ENCODE peak calls at places on chromosomes 6 and 20, in ten cellular contexts. One of them, this sample, is unnamed. For H3K4me1, the result is how much of the 10 kb centered on the place peaks cover.

GRCh38 chr6:16092140-16092539 is 36.7 kb upstream of the MYLIP start:
- DNase-seq in A549: no peak
- DNase-seq in heart left ventricle: no peak
- DNase-seq in CD8-positive, alpha-beta T cell: no peak
- DNase-seq in stomach: no peak
- DNase-seq in hepatocyte: no peak
- DNase-seq in colonic mucosa: no peak
- DNase-seq in fibroblast of lung: no peak
- DNase-seq in HCT116: no peak
- DNase-seq in Peyer's patch: no peak
- DNase-seq in this sample: no peak

GRCh38 chr20:25017257-25017803 is 24.8 kb upstream of the APMAP start:
- DNase-seq in A549: no peak
- DNase-seq in heart left ventricle: no peak
- DNase-seq in CD8-positive, alpha-beta T cell: no peak
- DNase-seq in stomach: peak
- DNase-seq in hepatocyte: peak
- DNase-seq in colonic mucosa: peak
- DNase-seq in fibroblast of lung: no peak
- DNase-seq in HCT116: no peak
- DNase-seq in Peyer's patch: peak
- DNase-seq in this sample: peak

GRCh38 chr6:55980627-55981211 is 105.3 kb upstream of the BMP5 start:
- DNase-seq in A549: peak
- DNase-seq in heart left ventricle: no peak
- DNase-seq in CD8-positive, alpha-beta T cell: no peak
- DNase-seq in stomach: no peak
- DNase-seq in hepatocyte: peak
- DNase-seq in colonic mucosa: peak
- DNase-seq in fibroblast of lung: peak
- DNase-seq in HCT116: peak
- DNase-seq in Peyer's patch: no peak
- DNase-seq in this sample: no peak

GRCh38 chr6:3808759-3809514 is 40.2 kb upstream of the FAM50B start:
- DNase-seq in A549: peak
- DNase-seq in heart left ventricle: no peak
- DNase-seq in CD8-positive, alpha-beta T cell: no peak
- DNase-seq in stomach: peak
- DNase-seq in hepatocyte: peak
- DNase-seq in colonic mucosa: no peak
- DNase-seq in fibroblast of lung: peak
- DNase-seq in HCT116: peak
- DNase-seq in Peyer's patch: no peak
- DNase-seq in this sample: no peak

GRCh38 chr20:47421076-47421475 is 64.6 kb upstream of the ZMYND8 start:
- DNase-seq in A549: no peak
- DNase-seq in heart left ventricle: no peak
- DNase-seq in CD8-positive, alpha-beta T cell: no peak
- DNase-seq in stomach: no peak
- DNase-seq in hepatocyte: no peak
- DNase-seq in colonic mucosa: no peak
- DNase-seq in fibroblast of lung: no peak
- DNase-seq in HCT116: no peak
- DNase-seq in Peyer's patch: no peak
- DNase-seq in this sample: no peak

GRCh38 chr6:16527691-16528090 is 233.6 kb downstream of the ATXN1 start:
- DNase-seq in A549: no peak
- DNase-seq in heart left ventricle: no peak
- DNase-seq in CD8-positive, alpha-beta T cell: no peak
- DNase-seq in stomach: no peak
- DNase-seq in hepatocyte: no peak
- DNase-seq in colonic mucosa: no peak
- DNase-seq in fibroblast of lung: no peak
- DNase-seq in HCT116: no peak
- DNase-seq in Peyer's patch: no peak
- DNase-seq in this sample: no peak

GRCh38 chr6:2783188-2783957 is 18.2 kb downstream of the WRNIP1 start:
- DNase-seq in A549: no peak
- DNase-seq in heart left ventricle: no peak
- DNase-seq in CD8-positive, alpha-beta T cell: no peak
- DNase-seq in stomach: no peak
- DNase-seq in hepatocyte: no peak
- DNase-seq in colonic mucosa: peak
- DNase-seq in fibroblast of lung: no peak
- DNase-seq in HCT116: no peak
- DNase-seq in Peyer's patch: no peak
- DNase-seq in this sample: no peak

GRCh38 chr6:71290611-71291010 is 2.0 kb downstream of the OGFRL1 start:
- DNase-seq in A549: no peak
- DNase-seq in heart left ventricle: no peak
- DNase-seq in CD8-positive, alpha-beta T cell: no peak
- DNase-seq in stomach: no peak
- DNase-seq in hepatocyte: no peak
- DNase-seq in colonic mucosa: no peak
- DNase-seq in fibroblast of lung: no peak
- DNase-seq in HCT116: no peak
- DNase-seq in Peyer's patch: no peak
- DNase-seq in this sample: no peak

GRCh38 chr20:57872816-57873409 is 163.1 kb upstream of the PMEPA1 start:
- DNase-seq in A549: no peak
- DNase-seq in heart left ventricle: no peak
- DNase-seq in CD8-positive, alpha-beta T cell: no peak
- DNase-seq in stomach: no peak
- DNase-seq in hepatocyte: no peak
- DNase-seq in colonic mucosa: no peak
- DNase-seq in fibroblast of lung: no peak
- DNase-seq in HCT116: no peak
- DNase-seq in Peyer's patch: no peak
- DNase-seq in this sample: no peak

GRCh38 chr6:2158596-2159271 is 86.7 kb downstream of the GMDS start:
- DNase-seq in A549: peak
- DNase-seq in heart left ventricle: no peak
- DNase-seq in CD8-positive, alpha-beta T cell: no peak
- DNase-seq in stomach: no peak
- DNase-seq in hepatocyte: peak
- DNase-seq in colonic mucosa: no peak
- DNase-seq in fibroblast of lung: peak
- DNase-seq in HCT116: peak
- DNase-seq in Peyer's patch: no peak
- DNase-seq in this sample: no peak

DNA sequence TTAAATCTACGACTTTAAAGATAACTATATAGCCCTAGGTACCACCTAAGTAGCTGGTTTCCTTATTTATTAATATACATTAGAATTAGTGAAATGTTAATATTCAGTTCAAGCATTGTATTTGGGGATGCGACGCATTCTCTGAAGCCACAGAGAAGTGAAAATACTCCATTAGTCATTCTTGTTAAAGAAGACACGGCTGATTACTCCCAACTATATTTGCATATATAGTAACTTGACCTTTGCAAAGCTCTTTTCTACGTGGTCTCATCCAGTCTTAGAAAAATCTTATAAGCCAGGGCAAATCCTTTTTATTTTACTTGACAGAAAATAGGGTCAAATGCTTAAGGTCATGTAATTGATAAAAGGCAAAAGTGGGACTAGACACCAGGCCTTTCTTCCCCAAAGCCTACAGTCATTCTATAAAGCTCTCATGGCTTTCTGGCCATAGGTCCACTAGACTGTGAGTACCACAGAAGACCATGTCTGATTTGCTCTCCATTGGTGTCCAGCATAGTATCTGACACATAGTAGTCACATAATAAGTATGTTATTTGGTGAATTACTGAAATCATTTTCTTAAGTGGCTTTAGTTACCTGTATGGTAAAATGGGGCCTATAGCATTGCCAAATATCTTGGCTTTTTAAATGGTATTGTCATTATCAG is 11.3 kb downstream of the ZHX3 start:
- DNase-seq in A549: no peak
- DNase-seq in heart left ventricle: no peak
- DNase-seq in CD8-positive, alpha-beta T cell: no peak
- DNase-seq in stomach: no peak
- DNase-seq in hepatocyte: no peak
- DNase-seq in colonic mucosa: no peak
- DNase-seq in fibroblast of lung: no peak
- DNase-seq in HCT116: no peak
- DNase-seq in Peyer's patch: no peak
- DNase-seq in this sample: no peak
- H3K4me3 ChIP-seq in A549: no peak
- H3K4me3 ChIP-seq in heart left ventricle: no peak
- H3K4me3 ChIP-seq in CD8-positive, alpha-beta T cell: no peak
- H3K4me3 ChIP-seq in stomach: no peak
- H3K4me3 ChIP-seq in hepatocyte: no peak
- H3K4me3 ChIP-seq in colonic mucosa: no peak
- H3K4me3 ChIP-seq in fibroblast of lung: no peak
- H3K4me3 ChIP-seq in HCT116: no peak
- H3K4me3 ChIP-seq in Peyer's patch: no peak
- H3K4me3 ChIP-seq in this sample: no peak

GRCh38 chr6:127457444-127458064 is 1.6 kb downstream of the KIAA0408 start:
- DNase-seq in A549: no peak
- DNase-seq in heart left ventricle: no peak
- DNase-seq in CD8-positive, alpha-beta T cell: no peak
- DNase-seq in stomach: no peak
- DNase-seq in hepatocyte: no peak
- DNase-seq in colonic mucosa: no peak
- DNase-seq in fibroblast of lung: peak
- DNase-seq in HCT116: no peak
- DNase-seq in Peyer's patch: no peak
- DNase-seq in this sample: no peak

GRCh38 chr6:127459231-127459641 is at the start of gene KIAA0408:
- DNase-seq in A549: no peak
- DNase-seq in heart left ventricle: peak
- DNase-seq in CD8-positive, alpha-beta T cell: no peak
- DNase-seq in stomach: peak
- DNase-seq in hepatocyte: peak
- DNase-seq in colonic mucosa: peak
- DNase-seq in fibroblast of lung: peak
- DNase-seq in HCT116: no peak
- DNase-seq in Peyer's patch: no peak
- DNase-seq in this sample: no peak

GRCh38 chr6:127460465-127460864 is 1.3 kb upstream of the KIAA0408 start:
- DNase-seq in A549: no peak
- DNase-seq in heart left ventricle: no peak
- DNase-seq in CD8-positive, alpha-beta T cell: no peak
- DNase-seq in stomach: no peak
- DNase-seq in hepatocyte: no peak
- DNase-seq in colonic mucosa: no peak
- DNase-seq in fibroblast of lung: no peak
- DNase-seq in HCT116: no peak
- DNase-seq in Peyer's patch: no peak
- DNase-seq in this sample: no peak

GRCh38 chr6:127458817-127459216 is 372 bp downstream of the KIAA0408 start:
- DNase-seq in A549: no peak
- DNase-seq in heart left ventricle: no peak
- DNase-seq in CD8-positive, alpha-beta T cell: no peak
- DNase-seq in stomach: no peak
- DNase-seq in hepatocyte: peak
- DNase-seq in colonic mucosa: no peak
- DNase-seq in fibroblast of lung: peak
- DNase-seq in HCT116: no peak
- DNase-seq in Peyer's patch: no peak
- DNase-seq in this sample: no peak

GRCh38 chr6:127458190-127458589 is 999 bp downstream of the KIAA0408 start:
- DNase-seq in A549: no peak
- DNase-seq in heart left ventricle: no peak
- DNase-seq in CD8-positive, alpha-beta T cell: no peak
- DNase-seq in stomach: no peak
- DNase-seq in hepatocyte: no peak
- DNase-seq in colonic mucosa: no peak
- DNase-seq in fibroblast of lung: no peak
- DNase-seq in HCT116: no peak
- DNase-seq in Peyer's patch: no peak
- DNase-seq in this sample: no peak
- H3K4me1 ChIP-seq in A549: under half
- H3K4me1 ChIP-seq in heart left ventricle: under half
- H3K4me1 ChIP-seq in CD8-positive, alpha-beta T cell: under half
- H3K4me1 ChIP-seq in stomach: under half
- H3K4me1 ChIP-seq in hepatocyte: under half
- H3K4me1 ChIP-seq in colonic mucosa: under half
- H3K4me1 ChIP-seq in fibroblast of lung: under half
- H3K4me1 ChIP-seq in HCT116: under half
- H3K4me1 ChIP-seq in Peyer's patch: under half
- H3K4me1 ChIP-seq in this sample: under half

GRCh38 chr6:89212472-89212871 is 4.7 kb downstream of the GABRR1 start:
- DNase-seq in A549: no peak
- DNase-seq in heart left ventricle: no peak
- DNase-seq in CD8-positive, alpha-beta T cell: no peak
- DNase-seq in stomach: no peak
- DNase-seq in hepatocyte: no peak
- DNase-seq in colonic mucosa: no peak
- DNase-seq in fibroblast of lung: no peak
- DNase-seq in HCT116: no peak
- DNase-seq in Peyer's patch: no peak
- DNase-seq in this sample: no peak
- TF ChIP-seq CTCF in A549: no peak
- TF ChIP-seq CTCF in heart left ventricle: no peak
- TF ChIP-seq CTCF in CD8-positive, alpha-beta T cell: no peak
- TF ChIP-seq CTCF in stomach: no peak
- TF ChIP-seq CTCF in hepatocyte: no peak
- TF ChIP-seq CTCF in colonic mucosa: no peak
- TF ChIP-seq CTCF in fibroblast of lung: no peak
- TF ChIP-seq CTCF in HCT116: no peak
- TF ChIP-seq CTCF in Peyer's patch: no peak
- TF ChIP-seq CTCF in this sample: no peak

GRCh38 chr6:75853796-75854195 is 104.8 kb downstream of the MYO6 start:
- DNase-seq in A549: no peak
- DNase-seq in heart left ventricle: no peak
- DNase-seq in CD8-positive, alpha-beta T cell: no peak
- DNase-seq in stomach: no peak
- DNase-seq in hepatocyte: no peak
- DNase-seq in colonic mucosa: no peak
- DNase-seq in fibroblast of lung: no peak
- DNase-seq in HCT116: no peak
- DNase-seq in Peyer's patch: no peak
- DNase-seq in this sample: peak
- H3K4me3 ChIP-seq in A549: no peak
- H3K4me3 ChIP-seq in heart left ventricle: no peak
- H3K4me3 ChIP-seq in CD8-positive, alpha-beta T cell: no peak
- H3K4me3 ChIP-seq in stomach: no peak
- H3K4me3 ChIP-seq in hepatocyte: no peak
- H3K4me3 ChIP-seq in colonic mucosa: no peak
- H3K4me3 ChIP-seq in fibroblast of lung: no peak
- H3K4me3 ChIP-seq in HCT116: no peak
- H3K4me3 ChIP-seq in Peyer's patch: no peak
- H3K4me3 ChIP-seq in this sample: no peak

GRCh38 chr6:21750479-21751018 is 157.0 kb downstream of the SOX4 start:
- DNase-seq in A549: no peak
- DNase-seq in heart left ventricle: no peak
- DNase-seq in CD8-positive, alpha-beta T cell: no peak
- DNase-seq in stomach: no peak
- DNase-seq in hepatocyte: no peak
- DNase-seq in colonic mucosa: no peak
- DNase-seq in fibroblast of lung: no peak
- DNase-seq in HCT116: no peak
- DNase-seq in Peyer's patch: no peak
- DNase-seq in this sample: no peak
- H3K4me1 ChIP-seq in A549: half or more
- H3K4me1 ChIP-seq in heart left ventricle: under half
- H3K4me1 ChIP-seq in CD8-positive, alpha-beta T cell: under half
- H3K4me1 ChIP-seq in stomach: under half
- H3K4me1 ChIP-seq in hepatocyte: under half
- H3K4me1 ChIP-seq in colonic mucosa: under half
- H3K4me1 ChIP-seq in fibroblast of lung: under half
- H3K4me1 ChIP-seq in HCT116: half or more
- H3K4me1 ChIP-seq in Peyer's patch: under half
- H3K4me1 ChIP-seq in this sample: under half

This sample was measured in mucosa of descending colon.